ENCODE peak calls at places on chromosome 7, in ten cellular contexts. U is brain microvascular endothelial cell, R is pancreas, T is IMR-90, P is HepG2, L is PC-3, V is AG10803, B is HCT116, I is neural progenitor cell, K is Calu3. X is an unnamed sample.

GRCh38 chr7:151125459-151125834 is 39.2 kb downstream of the AGAP3 start:
- DNase-seq in U (no peak), R (peak; percentile 40), T (no peak), P (no peak), L (no peak), V (no peak), B (no peak), I (peak; percentile 93), K (no peak), X (no peak)

GRCh38 chr7:90111-91063 is 102.0 kb upstream of the FAM20C start:
- DNase-seq in U (no peak), R (no peak), T (peak; percentile 83), P (no peak), L (peak; percentile 14), V (peak; percentile 81), B (no peak), I (no peak), K (no peak), X (peak; percentile 15)

GRCh38 chr7:155188821-155189599 is 108.7 kb upstream of the INSIG1 start:
- DNase-seq in U (peak; percentile 21), R (no peak), T (peak; percentile 53), P (no peak), L (no peak), V (peak; percentile 67), B (no peak), I (no peak), K (no peak), X (no peak)

GRCh38 chr7:21184956-21185355 is 242.9 kb upstream of the SP4 start:
- DNase-seq in U (no peak), R (no peak), T (no peak), P (no peak), L (no peak), V (no peak), B (no peak), I (no peak), K (no peak), X (no peak)

GRCh38 chr7:48147078-48147591 is 24.1 kb upstream of the ABCA13 start:
- DNase-seq in U (no peak), R (no peak), T (no peak), P (no peak), L (peak; percentile 52), V (no peak), B (no peak), I (no peak), K (no peak), X (no peak)

GRCh38 chr7:73359306-73359705 is 31.3 kb downstream of the FKBP6 start:
- DNase-seq in U (no peak), R (no peak), T (no peak), P (no peak), L (no peak), V (no peak), B (no peak), I (no peak), K (no peak), X (no peak)

GRCh38 chr7:39217752-39218151 is 240.0 kb downstream of the POU6F2 start:
- DNase-seq in U (no peak), R (no peak), T (no peak), P (no peak), L (no peak), V (no peak), B (no peak), I (no peak), K (no peak), X (no peak)

GRCh38 chr7:24939406-24939805 is 40.6 kb downstream of the OSBPL3 start:
- DNase-seq in U (no peak), R (no peak), T (no peak), P (no peak), L (no peak), V (no peak), B (no peak), I (no peak), K (no peak), X (no peak)

GRCh38 chr7:127317447-127317961 is 64.8 kb upstream of the GRM8 start:
- DNase-seq in U (no peak), R (no peak), T (peak; percentile 1), P (no peak), L (no peak), V (peak; percentile 2), B (no peak), I (no peak), K (no peak), X (no peak)

GRCh38 chr7:91843831-91844230 is 36.7 kb downstream of the MTERF1 start:
- DNase-seq in U (no peak), R (no peak), T (no peak), P (no peak), L (no peak), V (no peak), B (no peak), I (no peak), K (no peak), X (no peak)

GRCh38 chr7:110839866-110840265 is 251.1 kb upstream of the LRRN3 start:
- DNase-seq in U (peak; percentile 45), R (no peak), T (peak; percentile 64), P (peak; percentile 33), L (peak; percentile 22), V (peak; percentile 4), B (no peak), I (peak; percentile 28), K (peak; percentile 2), X (no peak)

GRCh38 chr7:150737265-150738055 is at the start of gene GIMAP5:
- DNase-seq in U (no peak), R (no peak), T (no peak), P (no peak), L (no peak), V (no peak), B (no peak), I (no peak), K (no peak), X (no peak)

GRCh38 chr7:82247814-82248433 is 195.7 kb downstream of the CACNA2D1 start:
- DNase-seq in U (no peak), R (no peak), T (peak; percentile 7), P (no peak), L (peak; percentile 35), V (peak; percentile 12), B (peak; percentile 8), I (peak; percentile 32), K (peak; percentile 0), X (peak; percentile 25)
- TF ChIP-seq CTCF in U (peak; percentile 74), R (peak; percentile 19), T (peak; percentile 46), P (no peak), L (peak; percentile 69), V (peak; percentile 51), B (peak; percentile 17), I (peak; percentile 60), K (peak; percentile 21), X (peak; percentile 81)

GRCh38 chr7:123143206-123143605 is 56.6 kb downstream of the SLC13A1 start:
- DNase-seq in U (no peak), R (no peak), T (no peak), P (no peak), L (no peak), V (no peak), B (no peak), I (no peak), K (no peak), X (no peak)

GRCh38 chr7:123151443-123151842 is 48.3 kb downstream of the SLC13A1 start:
- DNase-seq in U (no peak), R (no peak), T (no peak), P (no peak), L (no peak), V (no peak), B (no peak), I (no peak), K (no peak), X (no peak)

GRCh38 chr7:123154231-123154860 is 45.4 kb downstream of the SLC13A1 start:
- DNase-seq in U (peak; percentile 87), R (peak; percentile 84), T (peak; percentile 50), P (peak; percentile 74), L (peak; percentile 86), V (peak; percentile 70), B (peak; percentile 90), I (peak; percentile 81), K (peak; percentile 82), X (peak; percentile 39)

GRCh38 chr7:123148813-123149212 is 51.0 kb downstream of the SLC13A1 start:
- DNase-seq in U (no peak), R (no peak), T (no peak), P (no peak), L (peak; percentile 21), V (no peak), B (no peak), I (no peak), K (no peak), X (no peak)
- TF ChIP-seq CTCF in U (peak; percentile 1), R (no peak), T (no peak), P (no peak), L (no peak), V (no peak), B (peak; percentile 26), I (no peak), K (no peak), X (no peak)

GRCh38 chr7:79312022-79312421 is 141.4 kb downstream of the MAGI2 start:
- DNase-seq in U (no peak), R (no peak), T (no peak), P (no peak), L (no peak), V (no peak), B (no peak), I (no peak), K (no peak), X (no peak)

GRCh38 chr7:79304711-79305110 is 148.8 kb downstream of the MAGI2 start:
- DNase-seq in U (no peak), R (no peak), T (no peak), P (no peak), L (no peak), V (no peak), B (no peak), I (no peak), K (no peak), X (no peak)

GRCh38 chr7:79307376-79307775 is 146.1 kb downstream of the MAGI2 start:
- DNase-seq in U (no peak), R (no peak), T (no peak), P (no peak), L (no peak), V (no peak), B (no peak), I (no peak), K (no peak), X (no peak)

GRCh38 chr7:79302281-79302680 is 151.2 kb downstream of the MAGI2 start:
- DNase-seq in U (no peak), R (no peak), T (no peak), P (no peak), L (no peak), V (no peak), B (no peak), I (no peak), K (no peak), X (no peak)

DNA sequence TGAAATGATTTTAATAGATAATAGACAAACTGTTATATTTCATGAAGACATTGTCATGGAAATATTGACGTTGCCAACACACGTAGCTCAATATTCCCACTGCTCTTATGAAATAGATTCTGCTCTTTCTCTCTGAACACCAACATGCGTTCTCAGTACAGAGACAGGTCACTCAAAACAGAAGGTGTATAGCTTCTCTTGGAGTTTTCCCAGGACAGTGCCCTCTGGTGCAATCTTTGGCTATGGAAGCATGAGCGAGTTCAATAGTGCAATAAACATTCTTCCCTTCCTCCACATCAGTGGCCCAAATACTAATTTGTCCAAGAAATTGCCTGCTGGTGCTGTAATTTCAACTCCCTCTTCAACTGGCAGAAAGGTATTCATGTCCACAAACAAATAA is 145.3 kb downstream of the MAGI2 start:
- DNase-seq in U (no peak), R (no peak), T (no peak), P (peak; percentile 55), L (peak; percentile 24), V (no peak), B (peak; percentile 22), I (peak; percentile 11), K (no peak), X (no peak)
- TF ChIP-seq CTCF in U (peak; percentile 22), R (no peak), T (no peak), P (peak; percentile 41), L (peak; percentile 44), V (no peak), B (peak; percentile 5), I (peak; percentile 34), K (no peak), X (peak; percentile 26)

GRCh38 chr7:123637203-123637602 is 18.5 kb upstream of the LMOD2 start:
- DNase-seq in U (no peak), R (no peak), T (no peak), P (no peak), L (peak; percentile 37), V (no peak), B (no peak), I (no peak), K (no peak), X (no peak)
- TF ChIP-seq CTCF in U (peak; percentile 27), R (no peak), T (no peak), P (no peak), L (peak; percentile 19), V (peak; percentile 5), B (no peak), I (no peak), K (no peak), X (peak; percentile 15)

X was measured in HFFc6.